ENCODE peak calls at places on chromosomes 2 and 18, in ten cellular contexts. L is PC-9; A is effector memory CD4-positive, alpha-beta T cell; O is left ventricle myocardium inferior; R is sigmoid colon; X is GM23248; J is PC-3; Z is neural progenitor cell; P is aorta; N is CD8-positive, alpha-beta T cell. V is an unnamed sample. For H3K27me3 and H3K4me1, the result is how much of the 10 kb centered on the place peaks cover.

GRCh38 chr2:42123426-42123825 is 45.7 kb upstream of the EML4 start:
- DNase-seq in X (no peak), R (no peak), P (no peak), O (no peak), A (no peak), Z (no peak), J (no peak), N (no peak), L (no peak), V (no peak)

GRCh38 chr2:24122-24521 is 22.2 kb downstream of the FAM110C start:
- DNase-seq in R (no peak), P (no peak), L (no peak), N (no peak), Z (no peak), J (no peak), X (no peak), A (no peak), O (no peak), V (no peak)

GRCh38 chr2:229642371-229642770 is 72.0 kb downstream of the DNER start:
- DNase-seq in N (no peak), O (no peak), X (no peak), L (peak), A (no peak), R (no peak), P (no peak), Z (no peak), J (peak), V (no peak)

GRCh38 chr2:119482481-119483394 is 41.5 kb downstream of the SCTR start:
- DNase-seq in J (no peak), P (peak), O (peak), L (no peak), N (no peak), X (peak), R (no peak), A (no peak), Z (no peak), V (peak)

GRCh38 chr2:1653137-1653789 is 91.1 kb downstream of the PXDN start:
- DNase-seq in R (peak), N (no peak), Z (no peak), A (no peak), L (no peak), P (peak), X (peak), J (peak), O (peak), V (peak)

GRCh38 chr2:169775765-169776482 is 22.7 kb upstream of the SSB start:
- DNase-seq in Z (no peak), O (no peak), A (no peak), J (peak), X (peak), N (no peak), R (no peak), L (no peak), P (no peak), V (no peak)

GRCh38 chr2:3144856-3145255 is 232.8 kb downstream of the EIPR1 start:
- DNase-seq in N (no peak), A (no peak), R (no peak), L (no peak), X (no peak), O (no peak), J (no peak), Z (no peak), P (no peak), V (no peak)

GRCh38 chr18:45539383-45539960 is 75.8 kb upstream of the SLC14A2 start:
- DNase-seq in N (no peak), A (no peak), Z (no peak), X (no peak), O (no peak), R (no peak), L (no peak), P (no peak), J (no peak), V (no peak)

GRCh38 chr2:84306361-84306760 is 152.7 kb downstream of the SUCLG1 start:
- DNase-seq in X (no peak), P (no peak), Z (no peak), L (no peak), O (no peak), J (no peak), A (no peak), N (no peak), R (no peak), V (no peak)

GRCh38 chr2:51994123-51994788 is 962.3 kb upstream of the NRXN1 start:
- DNase-seq in J (peak), P (no peak), L (peak), O (no peak), N (no peak), X (no peak), R (no peak), A (no peak), Z (no peak), V (no peak)

GRCh38 chr2:216034065-216034464 is 20.7 kb upstream of the MREG start:
- DNase-seq in A (peak), X (peak), J (peak), P (peak), N (peak), R (no peak), O (peak), L (peak), Z (peak), V (peak)

GRCh38 chr2:149064365-149064841 is 25.9 kb downstream of the LYPD6B start:
- DNase-seq in N (no peak), A (no peak), L (no peak), R (no peak), P (no peak), J (no peak), Z (no peak), X (no peak), O (no peak), V (no peak)

GRCh38 chr2:229340086-229340760 is 69.1 kb upstream of the PID1 start:
- DNase-seq in L (no peak), A (no peak), X (peak), R (no peak), P (no peak), O (no peak), N (no peak), J (peak), Z (no peak), V (no peak)

GRCh38 chr2:233818639-233819621 is 35.4 kb downstream of the HJURP start:
- DNase-seq in L (no peak), A (no peak), Z (no peak), N (no peak), X (no peak), J (no peak), O (no peak), R (peak), P (peak), V (no peak)

GRCh38 chr2:118089015-118089800 is 937 bp downstream of the INSIG2 start:
- DNase-seq in O (no peak), X (peak), R (no peak), N (no peak), L (peak), J (peak), P (no peak), Z (peak), A (no peak), V (peak)

GRCh38 chr2:64263315-64263714 is 119.1 kb upstream of the PELI1 start:
- DNase-seq in N (no peak), Z (no peak), J (peak), R (no peak), O (no peak), A (no peak), P (no peak), X (peak), L (peak), V (no peak)

GRCh38 chr2:133167990-133168389 is 400.3 kb downstream of the NCKAP5 start:
- DNase-seq in Z (no peak), P (no peak), L (no peak), X (peak), R (no peak), N (no peak), A (no peak), O (no peak), J (no peak), V (no peak)

GRCh38 chr2:191066281-191067233 is 52.6 kb upstream of the STAT1 start:
- DNase-seq in J (no peak), X (no peak), O (no peak), A (no peak), Z (no peak), N (no peak), R (no peak), L (no peak), P (no peak), V (no peak)

GRCh38 chr2:174761837-174762236 is 2.4 kb downstream of the CHRNA1 start:
- DNase-seq in X (no peak), O (no peak), J (peak), Z (no peak), L (no peak), P (no peak), N (no peak), A (no peak), R (no peak), V (no peak)

GRCh38 chr2:202339052-202339870 is 36.9 kb upstream of the BMPR2 start:
- DNase-seq in Z (no peak), N (no peak), X (peak), P (no peak), O (no peak), L (peak), A (no peak), R (no peak), J (peak), V (no peak)

GRCh38 chr2:240213476-240214391 is 73.3 kb upstream of the OTOS start:
- DNase-seq in L (no peak), O (no peak), N (no peak), R (peak), A (no peak), P (peak), J (no peak), Z (no peak), X (no peak), V (no peak)

GRCh38 chr18:74633652-74634352 is 36.1 kb downstream of the ZNF407 start:
- DNase-seq in O (no peak), R (no peak), L (no peak), P (no peak), A (no peak), Z (no peak), J (peak), X (no peak), N (no peak), V (no peak)

GRCh38 chr2:82896117-82896516 is 1563.0 kb downstream of the SUCLG1 start:
- DNase-seq in A (no peak), O (no peak), R (no peak), X (no peak), J (no peak), N (no peak), L (no peak), Z (no peak), P (peak), V (no peak)

GRCh38 chr18:47758000-47758399 is 172.5 kb downstream of the SMAD2 start:
- DNase-seq in L (no peak), A (no peak), R (no peak), O (no peak), X (peak), J (peak), N (no peak), P (no peak), Z (peak), V (no peak)

GRCh38 chr2:46803911-46804670 is 111.5 kb downstream of the MCFD2 start:
- DNase-seq in Z (no peak), O (no peak), P (peak), J (peak), X (peak), R (peak), L (peak), N (no peak), A (no peak), V (no peak)

GRCh38 chr2:11983870-11984269 is 237.4 kb downstream of the LPIN1 start:
- DNase-seq in R (no peak), P (no peak), J (no peak), X (no peak), A (no peak), N (no peak), L (no peak), Z (no peak), O (no peak), V (no peak)

GRCh38 chr2:55111570-55112228 is 61.4 kb upstream of the RTN4 start:
- DNase-seq in A (no peak), N (no peak), Z (no peak), O (peak), P (peak), L (peak), R (peak), X (peak), J (peak), V (peak)

GRCh38 chr2:131023758-131024157 is 69.5 kb downstream of the FAM168B start:
- DNase-seq in Z (no peak), N (no peak), A (no peak), O (no peak), L (no peak), X (no peak), J (peak), P (no peak), R (no peak), V (no peak)

GRCh38 chr2:157411624-157412336 is 32.1 kb downstream of the CYTIP start:
- DNase-seq in A (no peak), L (no peak), R (no peak), Z (no peak), N (no peak), O (no peak), X (no peak), J (no peak), P (no peak), V (no peak)

GRCh38 chr2:119484834-119485233 is 39.4 kb downstream of the SCTR start:
- DNase-seq in N (no peak), X (no peak), A (no peak), O (no peak), P (no peak), Z (no peak), R (no peak), J (peak), L (no peak), V (no peak)

GRCh38 chr2:185978634-185979405 is 240.2 kb downstream of the FSIP2 start:
- DNase-seq in X (peak), O (no peak), J (peak), A (no peak), N (no peak), P (no peak), Z (no peak), L (no peak), R (no peak), V (no peak)

GRCh38 chr2:213065583-213066444 is 85.6 kb downstream of the IKZF2 start:
- DNase-seq in O (peak), L (no peak), R (no peak), P (no peak), X (peak), J (no peak), A (no peak), N (no peak), Z (peak), V (peak)

GRCh38 chr2:103144837-103145236 is 383.0 kb downstream of the TMEM182 start:
- DNase-seq in X (no peak), N (no peak), O (no peak), L (no peak), P (no peak), J (no peak), R (no peak), A (no peak), Z (no peak), V (no peak)

GRCh38 chr2:65487404-65487803 is 55.0 kb upstream of the SPRED2 start:
- DNase-seq in X (no peak), R (no peak), J (no peak), L (no peak), P (no peak), O (no peak), A (no peak), Z (no peak), N (no peak), V (no peak)

DNA sequence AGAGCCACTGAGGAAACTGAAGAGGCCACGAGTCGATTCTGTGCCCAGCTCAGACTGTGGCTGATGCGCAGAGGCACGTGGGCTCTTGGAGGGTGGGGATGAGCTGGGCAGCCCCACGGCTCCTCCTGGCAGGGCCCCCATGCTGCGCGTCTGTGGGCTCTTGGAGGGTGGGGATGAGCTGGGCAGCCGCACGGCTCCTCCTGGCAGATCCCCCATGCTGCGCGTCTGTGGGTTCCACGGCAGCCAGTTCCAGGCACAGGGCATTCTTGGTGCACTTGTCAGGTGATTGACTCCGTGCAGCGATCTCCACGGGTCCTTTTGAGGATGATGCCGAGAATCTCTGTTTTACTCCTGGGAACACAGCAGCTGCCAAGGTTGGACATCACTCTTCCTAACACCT is 138.1 kb upstream of the ZNF236 start:
- DNase-seq in Z (no peak), J (no peak), R (no peak), O (no peak), X (no peak), A (no peak), N (no peak), L (no peak), P (no peak), V (no peak)
- H3K27me3 ChIP-seq in Z (under half), J (half or more), R (under half), O (half or more), X (under half), A (under half), N (under half), L (under half), P (under half), V (half or more)

GRCh38 chr2:205754285-205754923 is 72.1 kb downstream of the NRP2 start:
- DNase-seq in X (no peak), R (no peak), J (peak), A (no peak), N (no peak), P (no peak), L (peak), Z (no peak), O (no peak), V (no peak)

GRCh38 chr2:205752924-205753323 is 70.6 kb downstream of the NRP2 start:
- DNase-seq in X (no peak), O (no peak), Z (no peak), R (no peak), A (no peak), L (no peak), J (no peak), N (no peak), P (no peak), V (no peak)

GRCh38 chr2:205757271-205757670 is 75.0 kb downstream of the NRP2 start:
- DNase-seq in A (no peak), P (no peak), Z (no peak), R (no peak), X (no peak), O (no peak), L (no peak), J (no peak), N (no peak), V (no peak)

GRCh38 chr2:205755923-205756322 is 73.6 kb downstream of the NRP2 start:
- DNase-seq in Z (no peak), J (no peak), O (no peak), P (no peak), X (peak), L (no peak), N (no peak), A (no peak), R (no peak), V (peak)

GRCh38 chr2:205754924-205755321 is 72.6 kb downstream of the NRP2 start:
- DNase-seq in P (no peak), X (peak), R (peak), A (no peak), J (peak), L (peak), Z (peak), N (no peak), O (no peak), V (no peak)
- H3K4me1 ChIP-seq in P (under half), X (under half), R (half or more), A (under half), J (half or more), L (half or more), Z (under half), N (under half), O (under half), V (under half)

GRCh38 chr2:188294547-188294946 is 2.9 kb downstream of the GULP1 start:
- DNase-seq in P (no peak), R (no peak), X (peak), L (no peak), O (no peak), J (peak), N (no peak), Z (no peak), A (no peak), V (no peak)

GRCh38 chr2:188292446-188293239 is 969 bp downstream of the GULP1 start:
- DNase-seq in L (peak), R (peak), Z (peak), A (no peak), P (peak), N (no peak), O (peak), X (peak), J (peak), V (peak)

GRCh38 chr2:188297983-188298382 is 6.3 kb downstream of the GULP1 start:
- DNase-seq in A (no peak), J (no peak), O (no peak), Z (no peak), R (no peak), N (no peak), X (no peak), L (no peak), P (no peak), V (no peak)

GRCh38 chr2:188293601-188294482 is 2.2 kb downstream of the GULP1 start:
- DNase-seq in O (peak), R (peak), A (no peak), Z (peak), L (peak), P (peak), J (peak), X (peak), N (no peak), V (peak)

GRCh38 chr2:188295067-188295685 is 3.5 kb downstream of the GULP1 start:
- DNase-seq in J (peak), X (no peak), O (no peak), Z (no peak), N (no peak), P (no peak), A (no peak), R (no peak), L (no peak), V (no peak)
- H3K4me3 ChIP-seq in J (peak), X (no peak), O (no peak), Z (peak), N (no peak), P (peak), A (no peak), R (no peak), L (peak), V (no peak)

GRCh38 chr2:104846955-104847820 is 6.7 kb upstream of the POU3F3 start:
- DNase-seq in A (no peak), P (no peak), J (no peak), X (no peak), O (no peak), L (no peak), R (no peak), Z (peak), N (no peak), V (no peak)

GRCh38 chr2:104848526-104848925 is 5.4 kb upstream of the POU3F3 start:
- DNase-seq in N (no peak), R (no peak), Z (no peak), A (no peak), X (no peak), L (no peak), O (no peak), P (no peak), J (no peak), V (no peak)

GRCh38 chr2:104846182-104846954 is 7.5 kb upstream of the POU3F3 start:
- DNase-seq in J (no peak), L (no peak), P (no peak), Z (no peak), R (no peak), X (no peak), A (no peak), O (no peak), N (no peak), V (no peak)

GRCh38 chr2:104849036-104849551 is 4.8 kb upstream of the POU3F3 start:
- DNase-seq in O (no peak), X (no peak), R (no peak), N (no peak), A (no peak), L (no peak), Z (no peak), P (no peak), J (no peak), V (no peak)

GRCh38 chr2:104847821-104848160 is 6.1 kb upstream of the POU3F3 start:
- DNase-seq in X (no peak), R (no peak), Z (no peak), L (no peak), O (no peak), J (no peak), N (no peak), P (no peak), A (no peak), V (no peak)
- H3K27me3 ChIP-seq in X (half or more), R (half or more), Z (half or more), L (under half), O (half or more), J (half or more), N (under half), P (under half), A (half or more), V (under half)

GRCh38 chr18:48802543-48803428 is 148.0 kb downstream of the SMAD7 start:
- DNase-seq in L (no peak), Z (peak), N (no peak), R (peak), O (peak), X (no peak), P (peak), A (no peak), J (no peak), V (no peak)
- H3K4me1 ChIP-seq in L (under half), Z (under half), N (under half), R (under half), O (half or more), X (under half), P (under half), A (under half), J (under half), V (half or more)

GRCh38 chr2:74204436-74204835 is 6.0 kb downstream of the MTHFD2 start:
- DNase-seq in J (no peak), P (no peak), A (no peak), X (no peak), R (no peak), N (no peak), O (no peak), L (no peak), Z (no peak), V (no peak)

GRCh38 chr2:74201596-74201995 is 3.2 kb downstream of the MTHFD2 start:
- DNase-seq in J (peak), P (no peak), N (no peak), L (peak), Z (no peak), X (peak), A (no peak), O (no peak), R (no peak), V (no peak)

GRCh38 chr2:74205586-74205985 is 7.2 kb downstream of the MTHFD2 start:
- DNase-seq in P (no peak), J (peak), N (no peak), Z (no peak), O (no peak), X (no peak), L (peak), R (no peak), A (no peak), V (no peak)

GRCh38 chr2:74206180-74206688 is 7.8 kb downstream of the MTHFD2 start:
- DNase-seq in N (peak), A (no peak), X (peak), R (no peak), P (no peak), O (no peak), J (peak), L (peak), Z (no peak), V (no peak)

DNA sequence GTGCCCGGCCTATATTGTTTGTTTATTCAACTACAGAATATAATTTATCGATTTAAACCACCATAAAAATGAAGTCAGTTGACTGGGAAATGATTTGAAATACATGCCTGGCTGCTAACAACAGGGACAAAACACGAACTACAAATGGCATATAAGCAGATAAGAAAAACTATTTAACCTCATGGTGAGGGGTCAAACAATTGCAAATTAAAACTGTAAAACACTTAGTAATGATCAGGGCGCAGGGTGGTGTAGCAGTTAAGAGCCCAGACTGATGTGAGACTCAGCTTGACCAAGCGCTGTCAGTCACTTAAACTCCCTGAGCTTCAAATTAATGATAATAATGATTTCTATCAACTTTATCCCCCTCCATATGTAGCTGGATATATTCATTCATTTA is 6.7 kb downstream of the MTHFD2 start:
- DNase-seq in R (no peak), J (no peak), O (no peak), Z (no peak), A (no peak), P (no peak), N (no peak), L (no peak), X (no peak), V (no peak)
- H3K4me3 ChIP-seq in R (no peak), J (peak), O (no peak), Z (no peak), A (no peak), P (no peak), N (no peak), L (no peak), X (no peak), V (no peak)